ENCODE peak calls at places on chromosomes 4 and X, in ten cellular contexts. One of them, this sample, is unnamed. For H3K36me3, the result is how much of the 10 kb centered on the place peaks cover.

GRCh38 chr4:141302926-141303325 is 82.2 kb downstream of the ZNF330 start:
- DNase-seq in brain microvascular endothelial cell: no peak
- DNase-seq in sigmoid colon: no peak
- DNase-seq in spleen: no peak
- DNase-seq in hepatocyte: no peak
- DNase-seq in neural progenitor cell: no peak
- DNase-seq in heart right ventricle: no peak
- DNase-seq in WERI-Rb-1: no peak
- DNase-seq in prostate gland: no peak
- DNase-seq in psoas muscle: no peak
- DNase-seq in this sample: no peak

GRCh38 chr4:8472689-8473197 is 32.2 kb downstream of the TRMT44 start:
- DNase-seq in brain microvascular endothelial cell: peak
- DNase-seq in sigmoid colon: peak
- DNase-seq in spleen: no peak
- DNase-seq in hepatocyte: peak
- DNase-seq in neural progenitor cell: no peak
- DNase-seq in heart right ventricle: no peak
- DNase-seq in WERI-Rb-1: no peak
- DNase-seq in prostate gland: no peak
- DNase-seq in psoas muscle: no peak
- DNase-seq in this sample: no peak

GRCh38 chrX:981791-982626 is 230.4 kb downstream of the CRLF2 start:
- DNase-seq in brain microvascular endothelial cell: no peak
- DNase-seq in sigmoid colon: no peak
- DNase-seq in spleen: no peak
- DNase-seq in hepatocyte: no peak
- DNase-seq in neural progenitor cell: no peak
- DNase-seq in heart right ventricle: no peak
- DNase-seq in WERI-Rb-1: no peak
- DNase-seq in prostate gland: no peak
- DNase-seq in psoas muscle: no peak
- DNase-seq in this sample: no peak

GRCh38 chrX:130125090-130125489 is 14.8 kb upstream of the ELF4 start:
- DNase-seq in brain microvascular endothelial cell: no peak
- DNase-seq in sigmoid colon: peak
- DNase-seq in spleen: no peak
- DNase-seq in hepatocyte: peak
- DNase-seq in neural progenitor cell: no peak
- DNase-seq in heart right ventricle: peak
- DNase-seq in WERI-Rb-1: no peak
- DNase-seq in prostate gland: peak
- DNase-seq in psoas muscle: peak
- DNase-seq in this sample: no peak

GRCh38 chr4:5037553-5038551 is 13.4 kb upstream of the STK32B start:
- DNase-seq in brain microvascular endothelial cell: peak
- DNase-seq in sigmoid colon: no peak
- DNase-seq in spleen: no peak
- DNase-seq in hepatocyte: peak
- DNase-seq in neural progenitor cell: no peak
- DNase-seq in heart right ventricle: no peak
- DNase-seq in WERI-Rb-1: no peak
- DNase-seq in prostate gland: no peak
- DNase-seq in psoas muscle: no peak
- DNase-seq in this sample: peak

GRCh38 chr4:158949094-158949493 is 153.8 kb upstream of the RAPGEF2 start:
- DNase-seq in brain microvascular endothelial cell: no peak
- DNase-seq in sigmoid colon: no peak
- DNase-seq in spleen: no peak
- DNase-seq in hepatocyte: no peak
- DNase-seq in neural progenitor cell: no peak
- DNase-seq in heart right ventricle: no peak
- DNase-seq in WERI-Rb-1: no peak
- DNase-seq in prostate gland: no peak
- DNase-seq in psoas muscle: no peak
- DNase-seq in this sample: no peak

GRCh38 chr4:1255151-1255550 is 6.2 kb upstream of the CTBP1 start:
- DNase-seq in brain microvascular endothelial cell: no peak
- DNase-seq in sigmoid colon: no peak
- DNase-seq in spleen: no peak
- DNase-seq in hepatocyte: no peak
- DNase-seq in neural progenitor cell: no peak
- DNase-seq in heart right ventricle: no peak
- DNase-seq in WERI-Rb-1: no peak
- DNase-seq in prostate gland: no peak
- DNase-seq in psoas muscle: no peak
- DNase-seq in this sample: no peak

GRCh38 chr4:108988514-108989195 is 225.8 kb upstream of the ETNPPL start:
- DNase-seq in brain microvascular endothelial cell: no peak
- DNase-seq in sigmoid colon: no peak
- DNase-seq in spleen: no peak
- DNase-seq in hepatocyte: no peak
- DNase-seq in neural progenitor cell: no peak
- DNase-seq in heart right ventricle: no peak
- DNase-seq in WERI-Rb-1: no peak
- DNase-seq in prostate gland: no peak
- DNase-seq in psoas muscle: no peak
- DNase-seq in this sample: no peak

GRCh38 chr4:151202381-151202780 is 74.6 kb upstream of the PRSS48 start:
- DNase-seq in brain microvascular endothelial cell: no peak
- DNase-seq in sigmoid colon: no peak
- DNase-seq in spleen: no peak
- DNase-seq in hepatocyte: no peak
- DNase-seq in neural progenitor cell: no peak
- DNase-seq in heart right ventricle: no peak
- DNase-seq in WERI-Rb-1: no peak
- DNase-seq in prostate gland: no peak
- DNase-seq in psoas muscle: no peak
- DNase-seq in this sample: no peak

GRCh38 chr4:151204925-151205524 is 71.9 kb upstream of the PRSS48 start:
- DNase-seq in brain microvascular endothelial cell: peak
- DNase-seq in sigmoid colon: no peak
- DNase-seq in spleen: no peak
- DNase-seq in hepatocyte: peak
- DNase-seq in neural progenitor cell: no peak
- DNase-seq in heart right ventricle: no peak
- DNase-seq in WERI-Rb-1: no peak
- DNase-seq in prostate gland: no peak
- DNase-seq in psoas muscle: no peak
- DNase-seq in this sample: no peak

GRCh38 chr4:151205722-151206121 is 71.2 kb upstream of the PRSS48 start:
- DNase-seq in brain microvascular endothelial cell: no peak
- DNase-seq in sigmoid colon: no peak
- DNase-seq in spleen: no peak
- DNase-seq in hepatocyte: no peak
- DNase-seq in neural progenitor cell: no peak
- DNase-seq in heart right ventricle: no peak
- DNase-seq in WERI-Rb-1: no peak
- DNase-seq in prostate gland: no peak
- DNase-seq in psoas muscle: no peak
- DNase-seq in this sample: no peak

GRCh38 chr4:151199496-151200190 is 77.3 kb upstream of the PRSS48 start:
- DNase-seq in brain microvascular endothelial cell: no peak
- DNase-seq in sigmoid colon: no peak
- DNase-seq in spleen: no peak
- DNase-seq in hepatocyte: no peak
- DNase-seq in neural progenitor cell: peak
- DNase-seq in heart right ventricle: peak
- DNase-seq in WERI-Rb-1: no peak
- DNase-seq in prostate gland: no peak
- DNase-seq in psoas muscle: no peak
- DNase-seq in this sample: no peak

GRCh38 chr4:151202851-151203455 is 74.0 kb upstream of the PRSS48 start:
- DNase-seq in brain microvascular endothelial cell: peak
- DNase-seq in sigmoid colon: no peak
- DNase-seq in spleen: no peak
- DNase-seq in hepatocyte: no peak
- DNase-seq in neural progenitor cell: no peak
- DNase-seq in heart right ventricle: peak
- DNase-seq in WERI-Rb-1: no peak
- DNase-seq in prostate gland: no peak
- DNase-seq in psoas muscle: no peak
- DNase-seq in this sample: no peak
- H3K27ac ChIP-seq in brain microvascular endothelial cell: no peak
- H3K27ac ChIP-seq in sigmoid colon: peak
- H3K27ac ChIP-seq in spleen: peak
- H3K27ac ChIP-seq in hepatocyte: no peak
- H3K27ac ChIP-seq in neural progenitor cell: no peak
- H3K27ac ChIP-seq in heart right ventricle: peak
- H3K27ac ChIP-seq in WERI-Rb-1: no peak
- H3K27ac ChIP-seq in prostate gland: no peak
- H3K27ac ChIP-seq in psoas muscle: peak
- H3K27ac ChIP-seq in this sample: no peak

GRCh38 chrX:6732101-6732500 is 197.2 kb upstream of the VCX3A start:
- DNase-seq in brain microvascular endothelial cell: no peak
- DNase-seq in sigmoid colon: no peak
- DNase-seq in spleen: no peak
- DNase-seq in hepatocyte: no peak
- DNase-seq in neural progenitor cell: no peak
- DNase-seq in heart right ventricle: no peak
- DNase-seq in WERI-Rb-1: no peak
- DNase-seq in prostate gland: no peak
- DNase-seq in psoas muscle: no peak
- DNase-seq in this sample: no peak

GRCh38 chrX:6735235-6735634 is 200.3 kb upstream of the VCX3A start:
- DNase-seq in brain microvascular endothelial cell: no peak
- DNase-seq in sigmoid colon: no peak
- DNase-seq in spleen: no peak
- DNase-seq in hepatocyte: no peak
- DNase-seq in neural progenitor cell: no peak
- DNase-seq in heart right ventricle: no peak
- DNase-seq in WERI-Rb-1: no peak
- DNase-seq in prostate gland: no peak
- DNase-seq in psoas muscle: no peak
- DNase-seq in this sample: no peak

GRCh38 chrX:6729581-6729980 is 194.7 kb upstream of the VCX3A start:
- DNase-seq in brain microvascular endothelial cell: no peak
- DNase-seq in sigmoid colon: no peak
- DNase-seq in spleen: no peak
- DNase-seq in hepatocyte: peak
- DNase-seq in neural progenitor cell: no peak
- DNase-seq in heart right ventricle: no peak
- DNase-seq in WERI-Rb-1: no peak
- DNase-seq in prostate gland: no peak
- DNase-seq in psoas muscle: no peak
- DNase-seq in this sample: no peak
- TF ChIP-seq CTCF in brain microvascular endothelial cell: no peak
- TF ChIP-seq CTCF in sigmoid colon: no peak
- TF ChIP-seq CTCF in spleen: no peak
- TF ChIP-seq CTCF in hepatocyte: no peak
- TF ChIP-seq CTCF in neural progenitor cell: no peak
- TF ChIP-seq CTCF in heart right ventricle: no peak
- TF ChIP-seq CTCF in WERI-Rb-1: no peak
- TF ChIP-seq CTCF in prostate gland: no peak
- TF ChIP-seq CTCF in psoas muscle: no peak
- TF ChIP-seq CTCF in this sample: no peak

DNA sequence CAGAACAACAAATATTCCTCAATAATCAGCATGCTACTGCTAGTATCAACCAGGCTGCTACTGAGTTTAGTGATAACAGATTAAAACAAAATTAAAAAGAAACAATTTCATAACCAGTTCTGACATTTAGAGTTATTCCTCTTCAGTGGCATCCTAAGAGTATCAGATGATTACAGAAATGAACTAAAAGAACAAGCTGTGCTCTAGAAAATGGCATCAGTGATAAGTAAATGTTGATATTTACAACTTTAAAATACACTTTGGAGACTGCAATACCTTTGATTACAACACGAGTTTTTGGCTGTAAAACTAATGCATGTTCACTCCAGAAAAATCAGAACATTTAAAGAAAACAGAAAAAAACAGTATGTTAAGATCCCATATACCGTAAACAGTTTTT is 72.9 kb downstream of the ADGRA3 start:
- DNase-seq in brain microvascular endothelial cell: no peak
- DNase-seq in sigmoid colon: no peak
- DNase-seq in spleen: no peak
- DNase-seq in hepatocyte: no peak
- DNase-seq in neural progenitor cell: no peak
- DNase-seq in heart right ventricle: no peak
- DNase-seq in WERI-Rb-1: no peak
- DNase-seq in prostate gland: no peak
- DNase-seq in psoas muscle: no peak
- DNase-seq in this sample: no peak
- H3K36me3 ChIP-seq in brain microvascular endothelial cell: under half
- H3K36me3 ChIP-seq in sigmoid colon: half or more
- H3K36me3 ChIP-seq in spleen: under half
- H3K36me3 ChIP-seq in hepatocyte: under half
- H3K36me3 ChIP-seq in neural progenitor cell: under half
- H3K36me3 ChIP-seq in heart right ventricle: under half
- H3K36me3 ChIP-seq in WERI-Rb-1: half or more
- H3K36me3 ChIP-seq in prostate gland: under half
- H3K36me3 ChIP-seq in psoas muscle: under half
- H3K36me3 ChIP-seq in this sample: under half

GRCh38 chr4:110008540-110008939 is 95.9 kb downstream of the EGF start:
- DNase-seq in brain microvascular endothelial cell: no peak
- DNase-seq in sigmoid colon: no peak
- DNase-seq in spleen: no peak
- DNase-seq in hepatocyte: no peak
- DNase-seq in neural progenitor cell: no peak
- DNase-seq in heart right ventricle: no peak
- DNase-seq in WERI-Rb-1: peak
- DNase-seq in prostate gland: no peak
- DNase-seq in psoas muscle: no peak
- DNase-seq in this sample: no peak

GRCh38 chr4:110005461-110006056 is 92.9 kb downstream of the EGF start:
- DNase-seq in brain microvascular endothelial cell: peak
- DNase-seq in sigmoid colon: no peak
- DNase-seq in spleen: no peak
- DNase-seq in hepatocyte: peak
- DNase-seq in neural progenitor cell: peak
- DNase-seq in heart right ventricle: no peak
- DNase-seq in WERI-Rb-1: no peak
- DNase-seq in prostate gland: no peak
- DNase-seq in psoas muscle: no peak
- DNase-seq in this sample: peak

GRCh38 chr4:110009526-110009925 is 96.8 kb downstream of the EGF start:
- DNase-seq in brain microvascular endothelial cell: no peak
- DNase-seq in sigmoid colon: no peak
- DNase-seq in spleen: no peak
- DNase-seq in hepatocyte: no peak
- DNase-seq in neural progenitor cell: no peak
- DNase-seq in heart right ventricle: no peak
- DNase-seq in WERI-Rb-1: no peak
- DNase-seq in prostate gland: no peak
- DNase-seq in psoas muscle: no peak
- DNase-seq in this sample: peak

GRCh38 chr4:110010797-110011196 is 98.1 kb downstream of the EGF start:
- DNase-seq in brain microvascular endothelial cell: no peak
- DNase-seq in sigmoid colon: no peak
- DNase-seq in spleen: no peak
- DNase-seq in hepatocyte: no peak
- DNase-seq in neural progenitor cell: no peak
- DNase-seq in heart right ventricle: no peak
- DNase-seq in WERI-Rb-1: no peak
- DNase-seq in prostate gland: no peak
- DNase-seq in psoas muscle: no peak
- DNase-seq in this sample: no peak

DNA sequence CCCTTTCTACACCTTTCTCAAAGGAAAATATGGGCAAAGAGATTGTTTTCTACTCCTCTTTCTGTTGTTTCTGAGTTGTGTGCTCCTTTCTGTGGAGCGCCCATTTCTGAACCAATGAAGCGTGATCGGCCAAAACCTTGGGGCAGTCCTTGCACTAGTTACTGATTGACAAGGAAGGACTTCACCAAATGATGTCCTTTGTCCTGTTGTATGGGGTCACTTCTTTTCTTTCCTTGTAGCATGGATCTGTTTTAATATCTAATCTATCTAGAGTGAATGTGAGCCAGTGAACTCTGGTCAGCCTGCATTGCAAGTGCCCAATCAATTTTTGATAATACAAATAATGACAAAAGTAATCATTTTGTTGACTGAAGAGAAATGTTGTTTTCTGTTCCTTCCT is 94.5 kb downstream of the EGF start:
- DNase-seq in brain microvascular endothelial cell: no peak
- DNase-seq in sigmoid colon: no peak
- DNase-seq in spleen: no peak
- DNase-seq in hepatocyte: no peak
- DNase-seq in neural progenitor cell: no peak
- DNase-seq in heart right ventricle: no peak
- DNase-seq in WERI-Rb-1: no peak
- DNase-seq in prostate gland: no peak
- DNase-seq in psoas muscle: no peak
- DNase-seq in this sample: no peak
- H3K27ac ChIP-seq in brain microvascular endothelial cell: no peak
- H3K27ac ChIP-seq in sigmoid colon: no peak
- H3K27ac ChIP-seq in spleen: no peak
- H3K27ac ChIP-seq in hepatocyte: no peak
- H3K27ac ChIP-seq in neural progenitor cell: no peak
- H3K27ac ChIP-seq in heart right ventricle: no peak
- H3K27ac ChIP-seq in WERI-Rb-1: no peak
- H3K27ac ChIP-seq in prostate gland: no peak
- H3K27ac ChIP-seq in psoas muscle: no peak
- H3K27ac ChIP-seq in this sample: no peak

This sample was measured in A673.